ENCODE peak calls at places on chromosome 6, in nine cellular contexts. A is IMR-90, H is mammary epithelial cell, F is SJSA1, E is uterus, R is right atrium auricular region, S is fibroblast of lung, I is neuronal stem cell, G is tibial artery. T is an unnamed sample.
A peak's percentile ranks its signal among the peaks of the same experiment; 100 is the strongest.

GRCh38 chr6:31293343-31293742 is 21.5 kb upstream of the HLA-C start:
- DNase-seq in G (no peak), E (no peak), I (peak; percentile 44), A (peak; percentile 39), S (peak; percentile 30), F (no peak), R (no peak), H (peak; percentile 20), T (peak; percentile 74)

GRCh38 chr6:157637516-157637915 is 185.5 kb upstream of the SNX9 start:
- DNase-seq in A (no peak), R (no peak), F (no peak), G (no peak), S (no peak), I (no peak), E (no peak), H (no peak), T (no peak)

GRCh38 chr6:154302111-154302752 is 54.4 kb downstream of the IPCEF1 start:
- DNase-seq in R (no peak), I (no peak), E (no peak), S (peak; percentile 95), H (peak; percentile 68), G (no peak), A (peak; percentile 95), F (peak; percentile 70), T (no peak)

GRCh38 chr6:56359201-56359899 is 112.0 kb upstream of the COL21A1 start:
- DNase-seq in A (peak; percentile 79), G (peak; percentile 70), H (peak; percentile 60), F (peak; percentile 64), I (peak; percentile 75), E (peak; percentile 85), S (peak; percentile 63), R (peak; percentile 84), T (peak; percentile 84)

GRCh38 chr6:22583927-22584326 is 14.6 kb downstream of the HDGFL1 start:
- DNase-seq in E (no peak), H (no peak), S (no peak), G (no peak), I (no peak), R (no peak), A (no peak), F (no peak), T (no peak)

GRCh38 chr6:10725716-10726115 is 2.8 kb downstream of the TMEM14C start:
- DNase-seq in H (no peak), E (no peak), R (no peak), G (no peak), I (no peak), A (no peak), F (no peak), S (no peak), T (no peak)

GRCh38 chr6:100565439-100566104 is 100.9 kb upstream of the SIM1 start:
- DNase-seq in I (no peak), G (no peak), R (no peak), F (no peak), A (no peak), E (no peak), H (no peak), S (no peak), T (no peak)

GRCh38 chr6:89985744-89986493 is 91.7 kb downstream of the GJA10 start:
- DNase-seq in E (no peak), A (peak; percentile 96), H (no peak), I (peak; percentile 38), R (no peak), F (peak; percentile 72), G (no peak), S (peak; percentile 97), T (no peak)

GRCh38 chr6:87789198-87789899 is 87.3 kb upstream of the AKIRIN2 start:
- DNase-seq in E (no peak), R (no peak), H (peak; percentile 89), G (peak; percentile 35), F (peak; percentile 66), I (no peak), S (peak; percentile 48), A (peak; percentile 46), T (peak; percentile 21)

GRCh38 chr6:31836676-31837611 is 9.4 kb downstream of the HSPA1B start:
- DNase-seq in A (peak; percentile 67), F (no peak), R (no peak), E (no peak), G (no peak), S (no peak), H (peak; percentile 40), I (no peak), T (no peak)

GRCh38 chr6:96841241-96841824 is 4.1 kb upstream of the GPR63 start:
- DNase-seq in G (no peak), R (no peak), F (no peak), A (no peak), H (no peak), I (no peak), E (no peak), S (no peak), T (no peak)

GRCh38 chr6:25363429-25363828 is 84.3 kb downstream of the CARMIL1 start:
- DNase-seq in H (no peak), I (no peak), E (no peak), G (no peak), R (no peak), A (no peak), F (no peak), S (no peak), T (no peak)

GRCh38 chr6:72944660-72945059 is 280.6 kb downstream of the KHDC1L start:
- DNase-seq in E (no peak), I (no peak), A (no peak), R (no peak), F (no peak), G (no peak), S (peak; percentile 27), H (no peak), T (no peak)

GRCh38 chr6:6699741-6700367 is 111.3 kb downstream of the LY86 start:
- DNase-seq in G (peak; percentile 71), S (peak; percentile 93), A (peak; percentile 91), E (peak; percentile 83), R (peak; percentile 89), H (peak; percentile 95), I (no peak), F (peak; percentile 80), T (peak; percentile 49)

GRCh38 chr6:43269273-43270007 is 26.2 kb downstream of the TTBK1 start:
- DNase-seq in A (no peak), E (no peak), S (no peak), I (no peak), H (no peak), R (no peak), G (no peak), F (peak; percentile 74), T (peak; percentile 47)

GRCh38 chr6:159169557-159170332 is 545 bp downstream of the FNDC1 start:
- DNase-seq in R (no peak), A (peak; percentile 14), S (peak; percentile 61), G (no peak), E (no peak), F (peak; percentile 79), H (peak; percentile 26), I (peak; percentile 40), T (peak; percentile 86)
- H3K4me3 ChIP-seq in R (peak overlapping the region; percentile 25), A (peak overlapping the region; percentile 34), S (peak overlapping the region; percentile 33), G (peak overlapping the region; percentile 55), E (peak overlapping the region; percentile 19), F (peak overlapping the region; percentile 65), H (no peak overlapping the region), I (no peak overlapping the region), T (peak overlapping the region; percentile 80)

DNA sequence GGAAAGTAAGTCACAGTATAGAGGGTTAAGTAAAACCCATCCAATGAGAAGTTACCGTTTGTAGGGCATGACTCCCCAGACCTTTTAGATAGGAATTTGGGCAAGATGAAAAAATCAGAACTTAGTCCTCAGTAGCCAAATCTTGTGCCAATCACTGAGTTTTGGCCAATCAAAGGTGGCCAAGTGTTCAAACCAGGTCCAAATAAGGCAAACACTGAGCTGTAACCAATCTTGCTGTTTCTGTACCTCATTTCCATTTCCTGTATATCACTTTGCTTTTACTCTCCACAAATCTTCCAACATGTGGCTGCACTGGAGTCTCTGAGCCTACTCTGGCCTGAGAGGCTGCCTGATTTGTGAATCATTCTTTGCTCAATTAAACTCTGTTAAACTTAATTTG is 81.8 kb upstream of the GPR6 start:
- DNase-seq in R (no peak), A (peak; percentile 5), I (no peak), F (no peak), G (no peak), E (no peak), H (no peak), S (peak; percentile 74), T (no peak)
- H3K4me1 ChIP-seq in R (no peaks in the 10 kb centered on the region), A (no peaks in the 10 kb centered on the region), I (no peaks in the 10 kb centered on the region), F (peaks cover 6% of the 10 kb centered on the region), G (no peaks in the 10 kb centered on the region), E (no peaks in the 10 kb centered on the region), H (peaks cover 15% of the 10 kb centered on the region), S (no peaks in the 10 kb centered on the region), T (peaks cover 12% of the 10 kb centered on the region)

DNA sequence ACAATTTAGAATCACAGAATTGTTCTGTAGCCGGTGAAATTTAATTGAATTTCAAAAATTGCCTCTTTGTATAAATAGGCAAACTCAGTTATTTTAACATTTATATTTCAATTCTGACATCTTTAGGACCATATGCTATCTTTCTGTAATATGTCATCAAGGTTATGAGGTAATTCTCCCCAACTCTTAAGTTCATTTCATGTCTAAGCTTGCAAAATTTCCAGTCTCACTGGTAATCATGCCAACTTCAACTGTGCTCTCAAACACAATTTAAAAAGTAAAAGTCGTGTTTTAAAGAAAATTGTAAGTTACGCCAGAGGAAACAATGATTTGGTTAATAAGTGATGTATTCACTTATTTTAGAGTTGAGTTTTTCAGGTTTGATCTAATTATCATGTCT is 1.4 kb downstream of the NCOA7 start:
- DNase-seq in H (peak; percentile 50), S (no peak), A (no peak), F (no peak), G (no peak), R (no peak), E (no peak), I (no peak), T (no peak)
- H3K4me3 ChIP-seq in H (peak overlapping the region; percentile 25), S (peak overlapping the region; percentile 84), A (no peak overlapping the region), F (no peak overlapping the region), G (peak overlapping the region; percentile 98), R (no peak overlapping the region), E (no peak overlapping the region), I (no peak overlapping the region), T (peak overlapping the region; percentile 85)

DNA sequence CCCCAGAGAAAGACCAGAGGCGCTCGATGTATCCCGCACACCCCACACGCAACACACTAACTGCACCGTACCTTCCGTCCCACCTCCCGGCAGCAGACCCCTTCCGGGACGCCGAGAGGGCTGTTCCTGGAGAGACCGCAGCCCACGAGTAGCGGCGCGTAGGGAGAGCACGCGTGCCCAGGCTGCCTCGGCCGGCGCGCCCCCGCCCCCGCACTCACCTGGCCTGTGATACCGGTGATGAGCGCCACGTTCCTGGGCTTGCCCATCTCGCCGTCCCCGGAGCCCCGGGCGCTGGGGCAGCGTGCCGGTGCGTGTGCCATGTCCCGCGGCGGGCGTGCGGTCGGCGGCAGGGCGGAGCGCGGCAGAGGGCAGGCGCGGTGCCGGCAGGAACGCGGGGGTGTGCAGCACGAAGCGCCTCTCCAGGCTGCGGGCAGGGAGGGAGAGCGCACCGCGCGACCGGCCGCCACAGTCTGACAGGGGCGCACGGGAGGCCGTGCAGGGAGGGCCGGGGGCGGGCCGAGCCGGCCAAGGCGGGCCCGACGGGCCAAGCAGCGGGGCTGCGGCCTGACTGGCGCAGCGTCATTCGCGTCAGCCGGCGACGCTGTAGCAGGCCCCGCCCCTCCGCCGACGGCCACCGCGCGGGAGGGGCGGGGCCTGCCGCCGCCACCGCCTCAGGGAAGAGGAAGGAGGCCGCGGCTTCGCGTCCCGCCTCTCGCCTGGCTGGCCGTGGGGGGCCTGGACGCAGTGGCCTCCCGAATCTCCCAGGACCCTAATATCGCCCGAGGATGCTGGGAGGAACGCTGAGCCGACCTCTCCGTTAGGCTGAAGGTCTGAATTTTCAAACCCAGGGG is at the start of gene GMDS:
- DNase-seq in R (peak; percentile 84), H (peak; percentile 87), E (peak; percentile 75), G (peak; percentile 78), I (peak; percentile 88), A (peak; percentile 91), F (peak; percentile 82), S (peak; percentile 84), T (peak; percentile 88)
- H3K4me1 ChIP-seq in R (peaks cover 16% of the 10 kb centered on the region), H (peaks cover 12% of the 10 kb centered on the region), E (no peaks in the 10 kb centered on the region), G (no peaks in the 10 kb centered on the region), I (peaks cover 2% of the 10 kb centered on the region), A (peaks cover 5% of the 10 kb centered on the region), F (peaks cover 17% of the 10 kb centered on the region), S (peaks cover 2% of the 10 kb centered on the region), T (peaks cover 47% of the 10 kb centered on the region)

GRCh38 chr6:39417440-39417839 is 94.9 kb upstream of the KCNK16 start:
- DNase-seq in F (no peak), E (no peak), A (no peak), R (no peak), G (no peak), I (no peak), S (no peak), H (no peak), T (no peak)
- H3K4me3 ChIP-seq in F (no peak overlapping the region), E (no peak overlapping the region), A (no peak overlapping the region), R (no peak overlapping the region), G (no peak overlapping the region), I (no peak overlapping the region), S (no peak overlapping the region), H (no peak overlapping the region), T (no peak overlapping the region)